ENCODE peak calls at places on chromosomes 4 and X, in four cellular contexts. O is hepatocyte, I is cardiac muscle cell, H is left ventricle myocardium inferior. Q is an unnamed sample.

GRCh38 chr4:70240192-70240591 is 2.2 kb upstream of the CSN3 start:
- DNase-seq in I (peak), O (peak), H (no peak), Q (no peak)

GRCh38 chr4:145936142-145937020 is 2.2 kb downstream of the ZNF827 start:
- DNase-seq in I (peak), H (peak), O (peak), Q (peak)

GRCh38 chr4:168587326-168588125 is 90.7 kb downstream of the PALLD start:
- DNase-seq in H (peak), I (no peak), O (peak), Q (no peak)

GRCh38 chr4:1347410-1347864 is 429 bp downstream of the UVSSA start:
- DNase-seq in H (peak), O (peak), I (peak), Q (peak)

GRCh38 chr4:10926025-10926424 is 241.5 kb upstream of the CLNK start:
- DNase-seq in H (no peak), O (no peak), I (no peak), Q (no peak)

GRCh38 chr4:152590179-152591031 is 54.5 kb upstream of the FBXW7 start:
- DNase-seq in I (no peak), O (peak), H (no peak), Q (no peak)

GRCh38 chrX:74551934-74552333 is 62.5 kb downstream of the RLIM start:
- DNase-seq in I (no peak), O (no peak), H (no peak), Q (no peak)

GRCh38 chr4:87540176-87541058 is 11.2 kb upstream of the SPARCL1 start:
- DNase-seq in I (no peak), O (no peak), H (no peak), Q (no peak)

GRCh38 chr4:53676402-53676871 is 85.2 kb upstream of the LNX1 start:
- DNase-seq in H (no peak), I (no peak), O (no peak), Q (no peak)

GRCh38 chr4:15920723-15921591 is 17.6 kb downstream of the FGFBP1 start:
- DNase-seq in H (no peak), O (peak), I (peak), Q (no peak)

GRCh38 chrX:47936940-47937317 is 66.9 kb downstream of the ZNF182 start:
- DNase-seq in I (no peak), H (no peak), O (no peak), Q (no peak)

GRCh38 chr4:187618701-187619278 is 376.8 kb upstream of the ZFP42 start:
- DNase-seq in O (no peak), H (no peak), I (no peak), Q (no peak)

GRCh38 chrX:110691446-110691845 is 104.2 kb downstream of the CHRDL1 start:
- DNase-seq in I (no peak), H (no peak), O (no peak), Q (no peak)

GRCh38 chr4:105186701-105187158 is 40.1 kb downstream of the TET2 start:
- DNase-seq in H (peak), I (no peak), O (no peak), Q (no peak)

GRCh38 chr4:164081801-164082200 is 587.3 kb downstream of the TMA16 start:
- DNase-seq in O (no peak), H (no peak), I (no peak), Q (no peak)

GRCh38 chrX:27966955-27967354 is 14.3 kb downstream of the DCAF8L1 start:
- DNase-seq in O (peak), I (no peak), H (no peak), Q (no peak)

GRCh38 chrX:52425710-52426245 is 57.0 kb downstream of the XAGE2 start:
- DNase-seq in O (no peak), H (no peak), I (no peak), Q (no peak)

GRCh38 chr4:123127218-123127617 is 204.8 kb upstream of the NUDT6 start:
- DNase-seq in H (no peak), I (no peak), O (no peak), Q (no peak)

GRCh38 chr4:102430511-102430910 is 70.6 kb upstream of the NFKB1 start:
- DNase-seq in O (no peak), H (no peak), I (no peak), Q (no peak)

GRCh38 chr4:1604706-1605205 is 79.4 kb downstream of the FAM53A start:
- DNase-seq in O (no peak), I (no peak), H (no peak), Q (no peak)

GRCh38 chr4:99201687-99202086 is 17.4 kb downstream of the ADH6 start:
- DNase-seq in O (no peak), I (no peak), H (no peak), Q (no peak)

GRCh38 chrX:27996132-27996531 is 14.9 kb upstream of the DCAF8L1 start:
- DNase-seq in I (no peak), H (no peak), O (no peak), Q (no peak)

GRCh38 chr4:159390648-159391047 is 287.8 kb downstream of the RAPGEF2 start:
- DNase-seq in I (no peak), O (peak), H (no peak), Q (no peak)

GRCh38 chr4:39814403-39815185 is 116.7 kb downstream of the UBE2K start:
- DNase-seq in H (no peak), O (no peak), I (peak), Q (peak)

GRCh38 chrX:119381349-119381944 is 17.7 kb upstream of the SLC25A43 start:
- DNase-seq in O (no peak), I (no peak), H (no peak), Q (no peak)

GRCh38 chr4:184792950-184793555 is 32.7 kb downstream of the ACSL1 start:
- DNase-seq in O (peak), I (no peak), H (no peak), Q (no peak)

GRCh38 chr4:74267998-74268606 is 40.2 kb upstream of the EPGN start:
- DNase-seq in H (no peak), O (peak), I (no peak), Q (no peak)

GRCh38 chr4:149493492-149493891 is 322.2 kb downstream of the IQCM start:
- DNase-seq in I (no peak), H (no peak), O (peak), Q (no peak)

GRCh38 chr4:154741877-154742851 is 1.6 kb upstream of the LRAT start:
- DNase-seq in I (peak), O (peak), H (no peak), Q (no peak)

GRCh38 chr4:121811122-121811521 is 10.0 kb downstream of the EXOSC9 start:
- DNase-seq in I (no peak), O (no peak), H (no peak), Q (no peak)

GRCh38 chr4:101355767-101356702 is 8.7 kb upstream of the PPP3CA start:
- DNase-seq in H (no peak), O (peak), I (no peak), Q (no peak)

GRCh38 chr4:126915999-126916625 is 716.6 kb upstream of the INTU start:
- DNase-seq in H (no peak), O (no peak), I (no peak), Q (no peak)

GRCh38 chr4:47528651-47529050 is 43.6 kb downstream of the ATP10D start:
- DNase-seq in H (no peak), O (no peak), I (no peak), Q (no peak)

GRCh38 chrX:45667666-45668065 is 467.0 kb upstream of the DIPK2B start:
- DNase-seq in O (no peak), I (no peak), H (no peak), Q (no peak)

GRCh38 chrX:24149346-24150050 is at the start of gene ZFX:
- DNase-seq in O (peak), H (peak), I (peak), Q (peak)

GRCh38 chrX:1809581-1809980 is 194.7 kb downstream of the ASMT start:
- DNase-seq in I (no peak), H (no peak), O (no peak), Q (no peak)

GRCh38 chr4:10687526-10687925 is 3.0 kb upstream of the CLNK start:
- DNase-seq in I (no peak), H (no peak), O (no peak), Q (no peak)

GRCh38 chr4:26325191-26325590 is 4.4 kb downstream of the RBPJ start:
- DNase-seq in O (peak), H (no peak), I (peak), Q (no peak)
- TF ChIP-seq CTCF in O (peak), H (no peak), I (peak), Q (no peak)

GRCh38 chr4:37467223-37467622 is 219.0 kb downstream of the RELL1 start:
- DNase-seq in I (no peak), H (no peak), O (no peak), Q (no peak)
- TF ChIP-seq CTCF in I (no peak), H (no peak), O (no peak), Q (no peak)

GRCh38 chr4:162957521-162958143 is 209.1 kb downstream of the NAF1 start:
- DNase-seq in I (no peak), O (no peak), H (no peak), Q (no peak)

GRCh38 chr4:162954976-162955375 is 211.7 kb downstream of the NAF1 start:
- DNase-seq in I (no peak), O (no peak), H (no peak), Q (no peak)

DNA sequence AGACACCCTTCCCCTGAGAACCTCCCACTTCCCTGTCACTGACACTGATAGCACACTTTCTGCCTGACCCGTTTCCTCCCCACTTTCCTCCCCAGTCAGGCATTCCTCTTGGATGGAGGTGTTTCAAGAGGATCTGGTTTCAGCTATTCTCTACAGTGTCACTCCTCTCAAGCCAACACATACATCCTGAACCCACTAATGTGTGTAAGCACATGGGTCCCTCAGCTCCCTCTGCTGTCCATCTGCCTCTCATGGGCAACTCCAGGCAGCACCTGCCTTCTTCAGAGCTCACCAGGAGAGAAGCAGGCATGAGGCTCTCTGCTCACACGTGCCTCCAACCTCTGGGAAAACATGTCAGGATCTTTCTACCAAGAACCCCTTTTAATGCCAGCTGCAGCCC is 207.6 kb downstream of the NAF1 start:
- DNase-seq in O (peak), I (peak), H (no peak), Q (no peak)
- TF ChIP-seq CTCF in O (peak), I (peak), H (peak), Q (no peak)

GRCh38 chr4:80036306-80036705 is 36.7 kb downstream of the ANTXR2 start:
- DNase-seq in H (no peak), O (no peak), I (no peak), Q (no peak)

GRCh38 chr4:80029364-80029763 is 43.7 kb downstream of the ANTXR2 start:
- DNase-seq in H (no peak), I (no peak), O (no peak), Q (no peak)

GRCh38 chr4:80035336-80035735 is 37.7 kb downstream of the ANTXR2 start:
- DNase-seq in I (peak), H (no peak), O (peak), Q (no peak)

GRCh38 chr4:80036949-80037348 is 36.1 kb downstream of the ANTXR2 start:
- DNase-seq in O (peak), H (no peak), I (peak), Q (no peak)

GRCh38 chr4:80033581-80033980 is 39.4 kb downstream of the ANTXR2 start:
- DNase-seq in O (no peak), H (no peak), I (no peak), Q (no peak)
- TF ChIP-seq CTCF in O (no peak), H (peak), I (peak), Q (no peak)